ENCODE peak calls at places on chromosomes 7 and 10, in five cellular contexts. K is NCI-H524 treated with DMSO at 0.1 percent for 48 hours, Q is esophagus squamous epithelium, D is GM19239, U is RPMI8226. Y is an unnamed sample.

GRCh38 chr7:137930616-137931015 is 71.3 kb downstream of the CREB3L2 start:
- DNase-seq in Q (no peak), K (no peak), D (no peak), U (no peak), Y (no peak)

GRCh38 chr10:132532174-132532573 is 5.4 kb upstream of the INPP5A start:
- DNase-seq in U (no peak), D (no peak), K (no peak), Q (no peak), Y (no peak)

GRCh38 chr7:133486-133885 is 58.9 kb upstream of the FAM20C start:
- DNase-seq in K (no peak), D (no peak), U (no peak), Q (no peak), Y (no peak)

GRCh38 chr10:31650010-31650409 is 278.6 kb downstream of the ARHGAP12 start:
- DNase-seq in K (no peak), Q (no peak), D (no peak), U (no peak), Y (no peak)

GRCh38 chr7:55452967-55453366 is 87.8 kb downstream of the LANCL2 start:
- DNase-seq in D (no peak), Q (no peak), K (no peak), U (no peak), Y (no peak)

GRCh38 chr10:80588506-80589020 is 50.9 kb downstream of the SH2D4B start:
- DNase-seq in D (no peak), U (no peak), K (no peak), Q (no peak), Y (no peak)

GRCh38 chr10:95840121-95840520 is 67.7 kb upstream of the CC2D2B start:
- DNase-seq in K (no peak), U (no peak), D (no peak), Q (no peak), Y (no peak)

GRCh38 chr10:120521880-120522279 is 64.9 kb downstream of the PLPP4 start:
- DNase-seq in D (no peak), K (no peak), Q (no peak), U (no peak), Y (no peak)

GRCh38 chr7:148962823-148963582 is 65.3 kb downstream of the PDIA4 start:
- DNase-seq in D (peak), Q (no peak), K (peak), U (peak), Y (no peak)

GRCh38 chr7:135684699-135685098 is 22.4 kb downstream of the STMP1 start:
- DNase-seq in K (no peak), Q (no peak), U (no peak), D (no peak), Y (no peak)

GRCh38 chr10:126049741-126050140 is 153.4 kb downstream of the FANK1 start:
- DNase-seq in K (no peak), Q (no peak), U (no peak), D (no peak), Y (no peak)

GRCh38 chr10:17950726-17951125 is 992 bp upstream of the SLC39A12 start:
- DNase-seq in D (no peak), K (no peak), Q (no peak), U (no peak), Y (no peak)

GRCh38 chr10:24503627-24504320 is 219.9 kb downstream of the ARHGAP21 start:
- DNase-seq in K (no peak), D (peak), U (peak), Q (no peak), Y (no peak)

GRCh38 chr7:64890761-64891666 is 12.1 kb upstream of the ZNF273 start:
- DNase-seq in Q (no peak), K (no peak), U (no peak), D (no peak), Y (no peak)

GRCh38 chr7:85039196-85039923 is 147.5 kb downstream of the SEMA3D start:
- DNase-seq in K (no peak), D (no peak), Q (no peak), U (no peak), Y (no peak)

GRCh38 chr7:74993121-74993520 is 28.6 kb downstream of the CASTOR2 start:
- DNase-seq in D (no peak), U (no peak), Q (no peak), K (no peak), Y (no peak)

GRCh38 chr10:483266-483665 is 206.2 kb downstream of the DIP2C start:
- DNase-seq in Q (no peak), D (no peak), K (no peak), U (no peak), Y (no peak)

GRCh38 chr10:112182808-112183328 is 697 bp downstream of the GPAM start:
- DNase-seq in D (no peak), Q (no peak), K (no peak), U (peak), Y (no peak)

GRCh38 chr7:20650782-20651181 is 35.3 kb downstream of the ABCB5 start:
- DNase-seq in D (no peak), K (no peak), U (no peak), Q (no peak), Y (no peak)